ENCODE peak calls at places on chromosome 9, in six cellular contexts. F, X, T, O, Q and M are unnamed samples.

GRCh38 chr9:85603920-85604319 is 137.8 kb downstream of the AGTPBP1 start:
- DNase-seq in F (no peak), X (no peak), T (no peak), O (no peak), Q (no peak), M (no peak)

GRCh38 chr9:86943223-86943870 is 4.0 kb downstream of the GAS1 start:
- DNase-seq in F (peak; percentile 27), X (no peak), T (no peak), O (no peak), Q (no peak), M (no peak)

GRCh38 chr9:68895741-68896478 is 118.0 kb downstream of the PRKACG start:
- DNase-seq in F (no peak), X (peak; percentile 77), T (no peak), O (peak; percentile 36), Q (peak; percentile 49), M (no peak)

GRCh38 chr9:20236676-20237075 is 385.6 kb downstream of the MLLT3 start:
- DNase-seq in F (no peak), X (no peak), T (no peak), O (no peak), Q (no peak), M (no peak)

GRCh38 chr9:89678394-89679005 is 73.7 kb downstream of the GADD45G start:
- DNase-seq in F (no peak), X (no peak), T (no peak), O (no peak), Q (no peak), M (no peak)

GRCh38 chr9:21096172-21096900 is 18.6 kb upstream of the IFNB1 start:
- DNase-seq in F (peak; percentile 59), X (peak; percentile 47), T (no peak), O (peak; percentile 66), Q (peak; percentile 78), M (no peak)

GRCh38 chr9:20507431-20507830 is 114.9 kb downstream of the MLLT3 start:
- DNase-seq in F (no peak), X (no peak), T (no peak), O (no peak), Q (peak; percentile 7), M (no peak)

GRCh38 chr9:132507670-132508469 is 74.5 kb upstream of the BARHL1 start:
- DNase-seq in F (peak; percentile 67), X (peak; percentile 77), T (peak; percentile 68), O (peak; percentile 67), Q (peak; percentile 77), M (peak; percentile 86)

GRCh38 chr9:33137271-33137670 is 29.9 kb downstream of the B4GALT1 start:
- DNase-seq in F (no peak), X (no peak), T (no peak), O (no peak), Q (no peak), M (no peak)

GRCh38 chr9:137145731-137146526 is 7.0 kb downstream of the GRIN1 start:
- DNase-seq in F (no peak), X (no peak), T (no peak), O (no peak), Q (no peak), M (no peak)

GRCh38 chr9:135551456-135551855 is 5.5 kb downstream of the OBP2A start:
- DNase-seq in F (no peak), X (no peak), T (no peak), O (no peak), Q (no peak), M (no peak)

GRCh38 chr9:95626885-95627558 is 110.3 kb upstream of the PTCH1 start:
- DNase-seq in F (no peak), X (no peak), T (peak; percentile 49), O (no peak), Q (peak; percentile 13), M (no peak)

GRCh38 chr9:96071245-96072124 is 196.0 kb downstream of the ERCC6L2 start:
- DNase-seq in F (peak; percentile 20), X (peak; percentile 16), T (no peak), O (peak; percentile 55), Q (peak; percentile 35), M (peak; percentile 51)

GRCh38 chr9:114037249-114037648 is 40.9 kb downstream of the AMBP start:
- DNase-seq in F (no peak), X (no peak), T (no peak), O (no peak), Q (no peak), M (no peak)

GRCh38 chr9:98887918-98888510 is 55.7 kb upstream of the COL15A1 start:
- DNase-seq in F (no peak), X (no peak), T (no peak), O (peak; percentile 33), Q (peak; percentile 51), M (no peak)

GRCh38 chr9:30039712-30040111 is 2344.7 kb upstream of the ACO1 start:
- DNase-seq in F (no peak), X (no peak), T (no peak), O (no peak), Q (no peak), M (no peak)

GRCh38 chr9:96169488-96169887 is 132.5 kb downstream of the HSD17B3 start:
- DNase-seq in F (peak; percentile 26), X (no peak), T (peak; percentile 62), O (no peak), Q (no peak), M (peak; percentile 67)

GRCh38 chr9:109002141-109002540 is 11.2 kb downstream of the CTNNAL1 start:
- DNase-seq in F (no peak), X (no peak), T (no peak), O (no peak), Q (no peak), M (no peak)

GRCh38 chr9:96159596-96159995 is 142.4 kb downstream of the HSD17B3 start:
- DNase-seq in F (no peak), X (no peak), T (no peak), O (no peak), Q (no peak), M (no peak)

GRCh38 chr9:22731786-22732185 is 285.2 kb downstream of the DMRTA1 start:
- DNase-seq in F (no peak), X (no peak), T (no peak), O (no peak), Q (no peak), M (no peak)

GRCh38 chr9:14080940-14081621 is 232.9 kb downstream of the NFIB start:
- DNase-seq in F (peak; percentile 93), X (peak; percentile 22), T (no peak), O (peak; percentile 53), Q (peak; percentile 46), M (no peak)

DNA sequence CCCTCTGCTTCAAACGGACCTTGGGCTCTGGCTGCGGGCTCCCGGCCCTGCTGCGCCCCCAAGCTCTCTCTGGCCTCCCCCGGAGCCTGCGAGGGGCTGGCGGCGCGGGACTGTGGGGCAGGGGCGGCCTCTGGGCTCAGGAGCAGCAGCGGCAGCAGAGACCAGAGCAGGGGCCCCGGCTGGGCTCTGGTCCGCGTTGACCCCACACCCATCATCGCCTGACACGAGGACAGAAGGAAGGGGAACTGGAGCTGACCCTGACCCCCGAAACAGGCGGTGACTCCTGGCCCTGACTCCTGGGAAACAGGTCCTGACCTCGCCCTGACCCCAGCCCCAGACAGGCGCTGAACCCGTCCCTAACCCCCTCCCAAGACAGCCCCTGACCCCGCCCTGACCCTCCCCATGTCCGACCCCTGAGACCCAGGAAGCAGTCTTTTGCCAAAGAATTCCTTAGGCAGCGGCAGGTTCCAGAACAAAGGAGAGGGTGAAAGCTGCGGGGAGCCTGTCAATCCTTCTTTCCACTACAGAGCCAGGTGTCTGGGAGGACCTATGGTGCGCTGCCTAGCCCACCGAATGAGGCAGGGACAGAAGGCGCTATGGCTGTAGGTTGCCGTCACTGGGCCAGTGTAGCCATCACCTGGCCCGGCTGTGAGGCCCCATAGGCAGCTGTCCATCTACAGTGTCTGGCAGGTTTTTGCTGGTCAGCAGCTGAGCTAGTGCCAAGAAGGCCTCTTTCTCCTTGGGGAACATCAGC is 74.7 kb upstream of the SPTLC1 start:
- DNase-seq in F (no peak), X (no peak), T (no peak), O (no peak), Q (no peak), M (no peak)
- TF ChIP-seq CTCF in F (no peak), X (no peak), T (no peak), O (no peak), Q (no peak), M (no peak)

DNA sequence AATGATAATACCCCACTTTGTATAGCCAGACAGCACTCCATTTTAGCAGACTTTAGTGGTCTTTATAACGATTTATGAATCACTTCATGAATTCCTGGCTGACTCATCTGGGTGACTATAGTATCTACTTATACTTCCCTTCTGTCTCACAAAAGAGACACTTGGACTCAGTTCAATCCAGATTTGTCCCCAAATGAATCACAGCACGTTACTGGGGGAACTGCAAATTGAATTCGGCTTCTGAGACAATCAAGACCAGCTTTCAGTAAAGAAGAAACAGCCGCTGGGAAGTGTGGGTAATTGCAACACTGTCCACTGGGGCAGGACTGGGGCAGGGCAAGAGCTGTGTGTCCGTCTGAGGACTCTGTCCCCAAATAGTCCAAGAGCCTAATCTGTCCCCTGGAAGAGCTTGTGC is 337.3 kb upstream of the RFX3 start:
- DNase-seq in F (peak; percentile 90), X (no peak), T (no peak), O (peak; percentile 98), Q (peak; percentile 96), M (no peak)
- TF ChIP-seq CTCF in F (no peak), X (no peak), T (no peak), O (peak; percentile 17), Q (peak; percentile 24), M (no peak)

GRCh38 chr9:129322022-129322621 is 144.1 kb upstream of the IER5L start:
- DNase-seq in F (no peak), X (no peak), T (peak; percentile 6), O (no peak), Q (no peak), M (no peak)
- TF ChIP-seq CTCF in F (no peak), X (no peak), T (no peak), O (no peak), Q (no peak), M (no peak)

GRCh38 chr9:92328225-92328624 is 2.5 kb downstream of the CENPP start:
- DNase-seq in F (peak; percentile 68), X (peak; percentile 19), T (no peak), O (peak; percentile 80), Q (peak; percentile 81), M (no peak)
- TF ChIP-seq CTCF in F (peak; percentile 39), X (peak; percentile 47), T (no peak), O (peak; percentile 54), Q (peak; percentile 40), M (no peak)

GRCh38 chr9:93119953-93120845 is 13.9 kb downstream of the NINJ1 start:
- DNase-seq in F (peak; percentile 95), X (peak; percentile 69), T (peak; percentile 85), O (peak; percentile 94), Q (peak; percentile 97), M (no peak)
- TF ChIP-seq CTCF in F (peak; percentile 56), X (peak; percentile 48), T (peak; percentile 34), O (peak; percentile 38), Q (peak; percentile 65), M (no peak)